ENCODE peak calls at places on chromosome 18, in seven cellular contexts. P is GM04504, E is EH, Z is LoVo, S is mesothelial cell of epicardium, W is pons, U is ELR. H is an unnamed sample.

GRCh38 chr18:79845164-79845563 is 47.4 kb downstream of the KCNG2 start:
- DNase-seq in P (no peak), E (no peak), Z (no peak), S (no peak), W (no peak), U (peak), H (no peak)

GRCh38 chr18:11322006-11322405 is 172.6 kb upstream of the PIEZO2 start:
- DNase-seq in P (no peak), E (peak), Z (no peak), S (no peak), W (no peak), U (peak), H (peak)

GRCh38 chr18:8478968-8479370 is 130.3 kb upstream of the RAB12 start:
- DNase-seq in P (no peak), E (no peak), Z (no peak), S (no peak), W (no peak), U (no peak), H (no peak)

GRCh38 chr18:55706893-55707292 is 118.9 kb upstream of the TCF4 start:
- DNase-seq in P (peak), E (peak), Z (no peak), S (no peak), W (no peak), U (peak), H (peak)

GRCh38 chr18:8830067-8831060 is 125.0 kb downstream of the MTCL1 start:
- DNase-seq in P (no peak), E (peak), Z (no peak), S (no peak), W (no peak), U (no peak), H (no peak)

GRCh38 chr18:79730804-79731203 is 51.2 kb downstream of the CTDP1 start:
- DNase-seq in P (no peak), E (no peak), Z (no peak), S (no peak), W (no peak), U (no peak), H (no peak)

GRCh38 chr18:78704960-78705600 is 274.5 kb upstream of the SALL3 start:
- DNase-seq in P (no peak), E (no peak), Z (no peak), S (no peak), W (no peak), U (no peak), H (no peak)

GRCh38 chr18:26579941-26580618 is 31.7 kb upstream of the KCTD1 start:
- DNase-seq in P (no peak), E (no peak), Z (peak), S (no peak), W (no peak), U (no peak), H (no peak)

GRCh38 chr18:11260963-11261441 is 111.6 kb upstream of the PIEZO2 start:
- DNase-seq in P (no peak), E (no peak), Z (no peak), S (no peak), W (peak), U (no peak), H (no peak)

GRCh38 chr18:36035253-36035652 is 32.1 kb downstream of the RPRD1A start:
- DNase-seq in P (no peak), E (peak), Z (no peak), S (no peak), W (no peak), U (no peak), H (no peak)

GRCh38 chr18:70998490-70998889 is 709.6 kb downstream of the SOCS6 start:
- DNase-seq in P (no peak), E (no peak), Z (no peak), S (no peak), W (no peak), U (no peak), H (no peak)

GRCh38 chr18:11521853-11522252 is 87.5 kb upstream of the SLC35G4 start:
- DNase-seq in P (no peak), E (peak), Z (no peak), S (no peak), W (no peak), U (no peak), H (no peak)

GRCh38 chr18:58843662-58844035 is 21.0 kb upstream of the ZNF532 start:
- DNase-seq in P (no peak), E (no peak), Z (no peak), S (no peak), W (peak), U (no peak), H (no peak)

GRCh38 chr18:12008842-12009580 is 27.7 kb downstream of the IMPA2 start:
- DNase-seq in P (no peak), E (no peak), Z (no peak), S (no peak), W (no peak), U (no peak), H (no peak)

GRCh38 chr18:67600181-67600631 is 83.7 kb upstream of the DSEL start:
- DNase-seq in P (no peak), E (peak), Z (no peak), S (no peak), W (no peak), U (peak), H (peak)

GRCh38 chr18:24396082-24396623 is 1.5 kb downstream of the OSBPL1A start:
- DNase-seq in P (no peak), E (no peak), Z (no peak), S (no peak), W (no peak), U (peak), H (peak)

GRCh38 chr18:11500153-11501122 is 109.0 kb upstream of the SLC35G4 start:
- DNase-seq in P (peak), E (peak), Z (peak), S (no peak), W (no peak), U (peak), H (peak)

GRCh38 chr18:36901277-36901701 is 72.4 kb downstream of the KIAA1328 start:
- DNase-seq in P (no peak), E (peak), Z (no peak), S (no peak), W (no peak), U (peak), H (peak)

GRCh38 chr18:70499218-70499691 is 210.4 kb downstream of the SOCS6 start:
- DNase-seq in P (no peak), E (no peak), Z (no peak), S (no peak), W (no peak), U (no peak), H (no peak)

GRCh38 chr18:78403371-78403770 is 576.2 kb upstream of the SALL3 start:
- DNase-seq in P (no peak), E (no peak), Z (no peak), S (peak), W (no peak), U (no peak), H (no peak)

GRCh38 chr18:78875268-78875997 is 104.2 kb upstream of the SALL3 start:
- DNase-seq in P (no peak), E (no peak), Z (no peak), S (no peak), W (peak), U (no peak), H (no peak)

GRCh38 chr18:35463050-35463449 is 34.7 kb downstream of the INO80C start:
- DNase-seq in P (no peak), E (no peak), Z (no peak), S (no peak), W (no peak), U (peak), H (no peak)

GRCh38 chr18:56086176-56086575 is 498.2 kb upstream of the TCF4 start:
- DNase-seq in P (no peak), E (peak), Z (no peak), S (no peak), W (no peak), U (peak), H (peak)

GRCh38 chr18:78948221-78948620 is 31.4 kb upstream of the SALL3 start:
- DNase-seq in P (no peak), E (no peak), Z (no peak), S (no peak), W (no peak), U (no peak), H (no peak)

GRCh38 chr18:524496-524895 is 24.0 kb upstream of the COLEC12 start:
- DNase-seq in P (peak), E (peak), Z (peak), S (no peak), W (no peak), U (peak), H (peak)

GRCh38 chr18:32469190-32469611 is 1.5 kb downstream of the GAREM1 start:
- DNase-seq in P (no peak), E (no peak), Z (peak), S (no peak), W (peak), U (peak), H (peak)

GRCh38 chr18:51668101-51668500 is 470.6 kb upstream of the MEX3C start:
- DNase-seq in P (peak), E (no peak), Z (peak), S (peak), W (peak), U (peak), H (peak)

GRCh38 chr18:23883277-23883790 is 131.2 kb upstream of the TTC39C start:
- DNase-seq in P (no peak), E (peak), Z (no peak), S (no peak), W (no peak), U (peak), H (peak)

GRCh38 chr18:58194028-58194427 is 150.0 kb downstream of the NEDD4L start:
- DNase-seq in P (no peak), E (peak), Z (no peak), S (no peak), W (no peak), U (peak), H (no peak)

GRCh38 chr18:9987931-9988330 is 74.1 kb downstream of the VAPA start:
- DNase-seq in P (no peak), E (no peak), Z (no peak), S (no peak), W (peak), U (no peak), H (no peak)

GRCh38 chr18:23844991-23845680 is 155.9 kb downstream of the LAMA3 start:
- DNase-seq in P (no peak), E (peak), Z (peak), S (peak), W (no peak), U (peak), H (no peak)

GRCh38 chr18:59799383-59800015 is 100.3 kb upstream of the PMAIP1 start:
- DNase-seq in P (peak), E (peak), Z (no peak), S (no peak), W (no peak), U (no peak), H (peak)

GRCh38 chr18:36078751-36079529 is 11.6 kb upstream of the RPRD1A start:
- DNase-seq in P (no peak), E (peak), Z (no peak), S (no peak), W (no peak), U (peak), H (peak)